ENCODE peak calls at places on chromosome 20, in six cellular contexts. J is GM23248, L is brain microvascular endothelial cell, P is heart right ventricle, I is H9, W is mesendoderm. D is an unnamed sample.
A peak's percentile ranks its signal among the peaks of the same experiment; 100 is the strongest.

GRCh38 chr20:55354700-55355099 is 650.6 kb downstream of the CBLN4 start:
- DNase-seq in J (no peak), L (no peak), P (no peak), I (no peak), W (peak; percentile 28), D (peak; percentile 22)

GRCh38 chr20:46119028-46119546 is 973 bp downstream of the CD40 start:
- DNase-seq in J (no peak), L (no peak), P (no peak), I (no peak), W (no peak), D (no peak)

GRCh38 chr20:56259948-56260347 is 11.4 kb downstream of the MC3R start:
- DNase-seq in J (no peak), L (no peak), P (no peak), I (no peak), W (no peak), D (no peak)

GRCh38 chr20:14127831-14128230 is 132.5 kb downstream of the MACROD2 start:
- DNase-seq in J (no peak), L (no peak), P (no peak), I (no peak), W (no peak), D (no peak)

GRCh38 chr20:1846341-1846740 is 48.9 kb upstream of the SIRPA start:
- DNase-seq in J (no peak), L (no peak), P (no peak), I (no peak), W (no peak), D (no peak)

GRCh38 chr20:32439132-32439829 is 81.2 kb downstream of the ASXL1 start:
- DNase-seq in J (peak; percentile 96), L (peak; percentile 75), P (no peak), I (no peak), W (no peak), D (peak; percentile 0)

GRCh38 chr20:46963758-46964181 is 69.1 kb downstream of the EYA2 start:
- DNase-seq in J (no peak), L (no peak), P (no peak), I (no peak), W (no peak), D (peak; percentile 82)

GRCh38 chr20:59165794-59166709 is 2.4 kb downstream of the ZNF831 start:
- DNase-seq in J (no peak), L (no peak), P (no peak), I (no peak), W (no peak), D (no peak)

GRCh38 chr20:54476336-54476928 is 1.0 kb downstream of the DOK5 start:
- DNase-seq in J (peak; percentile 16), L (no peak), P (no peak), I (no peak), W (peak; percentile 41), D (no peak)

GRCh38 chr20:57462781-57463180 is 62.2 kb downstream of the CTCFL start:
- DNase-seq in J (no peak), L (no peak), P (no peak), I (no peak), W (no peak), D (no peak)

GRCh38 chr20:57467742-57468141 is 57.2 kb downstream of the CTCFL start:
- DNase-seq in J (no peak), L (no peak), P (no peak), I (no peak), W (no peak), D (no peak)

GRCh38 chr20:57465943-57466342 is 59.0 kb downstream of the CTCFL start:
- DNase-seq in J (no peak), L (no peak), P (no peak), I (no peak), W (no peak), D (no peak)

GRCh38 chr20:57464642-57465211 is 60.2 kb downstream of the CTCFL start:
- DNase-seq in J (peak; percentile 29), L (peak; percentile 22), P (no peak), I (no peak), W (no peak), D (no peak)

GRCh38 chr20:57465486-57465885 is 59.5 kb downstream of the CTCFL start:
- DNase-seq in J (no peak), L (no peak), P (no peak), I (no peak), W (no peak), D (no peak)
- H3K27ac ChIP-seq in J (no peak overlapping the region), L (no peak overlapping the region), P (no peak overlapping the region), I (no peak overlapping the region), W (no peak overlapping the region), D (no peak overlapping the region)

GRCh38 chr20:37570419-37570818 is 42.7 kb upstream of the BLCAP start:
- DNase-seq in J (no peak), L (no peak), P (no peak), I (no peak), W (no peak), D (no peak)
- H3K27me3 ChIP-seq in J (peaks cover 32% of the 10 kb centered on the region), L (peaks cover 22% of the 10 kb centered on the region), P (peaks cover 71% of the 10 kb centered on the region), I (no peaks in the 10 kb centered on the region), W (no peaks in the 10 kb centered on the region), D (no peaks in the 10 kb centered on the region)

GRCh38 chr20:25229486-25230176 is 18.3 kb upstream of the PYGB start:
- DNase-seq in J (no peak), L (no peak), P (no peak), I (no peak), W (no peak), D (no peak)
- H3K27ac ChIP-seq in J (no peak overlapping the region), L (no peak overlapping the region), P (peak overlapping the region; percentile 15), I (no peak overlapping the region), W (no peak overlapping the region), D (no peak overlapping the region)

GRCh38 chr20:57683876-57684275 is 25.9 kb downstream of the PMEPA1 start:
- DNase-seq in J (no peak), L (no peak), P (no peak), I (no peak), W (no peak), D (no peak)

GRCh38 chr20:57686931-57687652 is 22.7 kb downstream of the PMEPA1 start:
- DNase-seq in J (no peak), L (no peak), P (no peak), I (no peak), W (no peak), D (no peak)

GRCh38 chr20:57682184-57683038 is 27.4 kb downstream of the PMEPA1 start:
- DNase-seq in J (no peak), L (no peak), P (no peak), I (no peak), W (no peak), D (no peak)

GRCh38 chr20:57688295-57688694 is 21.5 kb downstream of the PMEPA1 start:
- DNase-seq in J (no peak), L (no peak), P (no peak), I (no peak), W (no peak), D (no peak)

DNA sequence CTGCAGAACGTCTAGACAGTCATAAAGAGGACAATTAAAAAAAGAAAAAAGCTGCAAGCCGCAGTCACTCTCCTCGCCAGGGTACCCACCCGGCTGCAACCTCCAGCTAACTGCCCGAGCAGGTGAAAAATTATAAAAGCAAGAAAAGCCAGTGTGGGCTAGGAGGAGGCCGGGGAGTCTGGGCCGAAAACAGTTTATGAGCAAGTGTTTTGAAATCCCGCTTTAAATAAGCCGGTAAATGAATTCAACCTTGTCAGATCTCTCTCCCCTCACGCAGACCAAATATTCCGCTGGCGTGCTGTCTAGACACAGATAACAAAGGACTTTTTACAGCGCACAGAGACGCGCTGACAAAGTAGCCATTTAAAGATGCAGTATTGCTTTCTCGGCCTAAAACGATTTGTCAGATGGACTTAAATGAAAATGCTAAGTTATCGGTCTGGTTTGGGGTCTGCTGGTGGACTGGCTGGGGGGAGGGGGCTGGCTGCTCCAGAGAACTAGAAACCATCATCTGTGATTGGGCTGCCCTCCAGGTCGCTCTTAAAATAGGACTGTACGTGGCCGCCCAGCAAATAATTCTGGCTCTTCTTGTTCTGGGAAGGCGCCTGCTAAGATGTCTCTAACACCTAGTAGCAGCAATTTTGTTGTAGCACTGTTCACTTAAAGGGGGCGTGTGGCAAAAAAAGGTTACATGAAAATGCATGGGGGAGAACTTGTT is 24.5 kb downstream of the PMEPA1 start:
- DNase-seq in J (no peak), L (no peak), P (no peak), I (no peak), W (no peak), D (no peak)
- H3K27me3 ChIP-seq in J (no peaks in the 10 kb centered on the region), L (no peaks in the 10 kb centered on the region), P (no peaks in the 10 kb centered on the region), I (no peaks in the 10 kb centered on the region), W (no peaks in the 10 kb centered on the region), D (no peaks in the 10 kb centered on the region)